ENCODE peak calls at places on chromosomes 7 and 10, in four cellular contexts. One of them, this sample, is unnamed. For H3K4me1, the result is how much of the 10 kb centered on the place peaks cover.

GRCh38 chr7:91603707-91604106 is 276.8 kb downstream of the MTERF1 start:
- DNase-seq in PC-9: no peak
- DNase-seq in stomach: no peak
- DNase-seq in Karpas-422: no peak
- DNase-seq in this sample: no peak

GRCh38 chr7:55367283-55367840 is 2.2 kb downstream of the LANCL2 start:
- DNase-seq in stomach: no peak
- DNase-seq in PC-9: no peak
- DNase-seq in Karpas-422: no peak
- DNase-seq in this sample: no peak

GRCh38 chr7:2131341-2131740 is 101.4 kb downstream of the MAD1L1 start:
- DNase-seq in stomach: no peak
- DNase-seq in Karpas-422: no peak
- DNase-seq in PC-9: no peak
- DNase-seq in this sample: no peak

GRCh38 chr10:22321831-22322662 is 1.1 kb downstream of the BMI1 start:
- DNase-seq in Karpas-422: peak
- DNase-seq in PC-9: peak
- DNase-seq in stomach: no peak
- DNase-seq in this sample: no peak

GRCh38 chr7:28623105-28623730 is 210.9 kb downstream of the CREB5 start:
- DNase-seq in PC-9: no peak
- DNase-seq in stomach: no peak
- DNase-seq in Karpas-422: no peak
- DNase-seq in this sample: no peak

GRCh38 chr10:127947206-127947605 is 40.3 kb downstream of the PTPRE start:
- DNase-seq in PC-9: no peak
- DNase-seq in stomach: no peak
- DNase-seq in Karpas-422: no peak
- DNase-seq in this sample: no peak

GRCh38 chr10:60032723-60033122 is 126.4 kb upstream of the CCDC6 start:
- DNase-seq in PC-9: peak
- DNase-seq in Karpas-422: peak
- DNase-seq in stomach: peak
- DNase-seq in this sample: no peak

GRCh38 chr7:22433710-22434460 is 66.1 kb downstream of the STEAP1B start:
- DNase-seq in Karpas-422: no peak
- DNase-seq in stomach: no peak
- DNase-seq in PC-9: peak
- DNase-seq in this sample: no peak

GRCh38 chr10:70984986-70985719 is 96.8 kb upstream of the PCBD1 start:
- DNase-seq in stomach: no peak
- DNase-seq in Karpas-422: no peak
- DNase-seq in PC-9: no peak
- DNase-seq in this sample: no peak

GRCh38 chr10:4243651-4244050 is 458.6 kb upstream of the KLF6 start:
- DNase-seq in stomach: no peak
- DNase-seq in PC-9: peak
- DNase-seq in Karpas-422: no peak
- DNase-seq in this sample: no peak

GRCh38 chr10:124648738-124649137 is 95.4 kb downstream of the FAM53B start:
- DNase-seq in Karpas-422: no peak
- DNase-seq in stomach: peak
- DNase-seq in PC-9: peak
- DNase-seq in this sample: peak

GRCh38 chr7:111855161-111855841 is 293.0 kb upstream of the IMMP2L start:
- DNase-seq in stomach: peak
- DNase-seq in Karpas-422: peak
- DNase-seq in PC-9: peak
- DNase-seq in this sample: no peak

GRCh38 chr10:114305521-114305925 is 66.5 kb downstream of the VWA2 start:
- DNase-seq in stomach: no peak
- DNase-seq in PC-9: no peak
- DNase-seq in Karpas-422: no peak
- DNase-seq in this sample: no peak

GRCh38 chr7:116630932-116631449 is 41.0 kb upstream of the MET start:
- DNase-seq in stomach: peak
- DNase-seq in PC-9: peak
- DNase-seq in Karpas-422: peak
- DNase-seq in this sample: no peak

GRCh38 chr10:23157691-23158369 is 34.3 kb upstream of the PTF1A start:
- DNase-seq in PC-9: no peak
- DNase-seq in Karpas-422: peak
- DNase-seq in stomach: no peak
- DNase-seq in this sample: no peak

GRCh38 chr10:102723989-102724388 is 9.6 kb downstream of the SFXN2 start:
- DNase-seq in PC-9: no peak
- DNase-seq in stomach: no peak
- DNase-seq in Karpas-422: no peak
- DNase-seq in this sample: no peak

GRCh38 chr10:78602201-78602917 is 466.4 kb upstream of the ZMIZ1 start:
- DNase-seq in PC-9: no peak
- DNase-seq in Karpas-422: no peak
- DNase-seq in stomach: no peak
- DNase-seq in this sample: no peak

GRCh38 chr7:134589491-134589941 is 40.6 kb downstream of the AKR1B15 start:
- DNase-seq in PC-9: peak
- DNase-seq in stomach: peak
- DNase-seq in Karpas-422: no peak
- DNase-seq in this sample: no peak

DNA sequence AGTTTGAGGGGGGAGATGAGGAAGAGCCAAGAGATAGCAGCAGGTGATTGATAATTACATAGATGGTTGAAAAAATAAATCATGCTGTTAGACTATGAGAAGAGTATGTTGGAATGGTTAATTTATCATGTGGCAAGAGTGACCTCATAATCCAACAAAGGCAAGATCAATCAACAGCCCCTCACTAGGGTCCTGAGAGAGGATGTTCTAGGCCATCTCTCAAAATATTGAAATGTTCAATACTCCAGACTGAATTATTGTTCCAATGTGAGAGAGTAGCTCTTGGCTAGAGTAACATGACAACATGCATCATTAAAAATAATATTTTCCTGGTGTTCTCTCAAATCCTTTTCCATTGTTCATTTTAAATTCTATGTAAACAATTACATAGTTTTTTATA is 67.9 kb downstream of the ADD3 start:
- DNase-seq in PC-9: no peak
- DNase-seq in Karpas-422: no peak
- DNase-seq in stomach: no peak
- DNase-seq in this sample: no peak
- H3K4me1 ChIP-seq in PC-9: under half
- H3K4me1 ChIP-seq in Karpas-422: under half
- H3K4me1 ChIP-seq in stomach: half or more
- H3K4me1 ChIP-seq in this sample: half or more

DNA sequence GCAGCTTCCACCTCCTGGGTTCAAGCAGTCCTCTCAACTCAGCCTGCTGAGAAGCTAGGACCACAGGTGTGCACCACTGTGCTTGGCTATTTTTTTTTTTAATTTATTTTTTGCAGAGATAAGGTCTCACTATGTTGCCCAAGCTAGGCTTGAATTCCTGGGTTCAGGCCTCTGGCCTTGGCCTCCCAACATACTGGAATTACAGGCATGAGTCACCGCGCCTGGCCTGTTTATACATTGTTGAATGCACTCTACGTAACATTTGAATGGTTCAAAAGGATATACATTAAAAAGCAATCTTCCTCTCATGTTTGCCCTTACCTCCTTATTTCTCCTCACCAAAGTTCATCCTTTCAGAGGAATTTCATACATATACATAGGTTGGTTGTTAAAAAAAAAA is 7.2 kb upstream of the SNX10 start:
- DNase-seq in stomach: no peak
- DNase-seq in Karpas-422: no peak
- DNase-seq in PC-9: no peak
- DNase-seq in this sample: no peak
- H3K27ac ChIP-seq in stomach: no peak
- H3K27ac ChIP-seq in Karpas-422: no peak
- H3K27ac ChIP-seq in PC-9: no peak
- H3K27ac ChIP-seq in this sample: no peak

DNA sequence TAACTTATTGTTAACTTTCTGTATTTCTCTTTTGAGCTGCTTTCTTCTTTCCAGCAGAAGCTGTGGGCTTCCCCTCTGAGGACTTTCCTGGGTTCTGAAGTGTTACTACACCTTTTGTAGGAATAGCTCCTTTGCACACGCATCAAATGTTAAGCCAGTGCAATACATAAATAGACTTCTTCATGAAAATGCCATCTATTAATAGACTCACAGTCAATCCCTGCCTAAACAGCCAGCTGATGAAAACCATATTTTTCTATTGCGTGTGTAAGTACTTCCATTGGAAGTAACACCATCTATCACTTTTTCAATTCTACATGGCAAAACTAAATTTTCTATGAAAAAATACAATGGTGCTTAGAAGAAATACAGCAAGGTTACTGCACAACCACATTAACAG is 1.4 kb downstream of the ABCB4 start:
- DNase-seq in Karpas-422: no peak
- DNase-seq in stomach: no peak
- DNase-seq in PC-9: no peak
- DNase-seq in this sample: no peak
- H3K4me3 ChIP-seq in Karpas-422: no peak
- H3K4me3 ChIP-seq in stomach: no peak
- H3K4me3 ChIP-seq in PC-9: no peak
- H3K4me3 ChIP-seq in this sample: no peak

GRCh38 chr7:130955560-130955919 is 221.5 kb upstream of the KLF14 start:
- DNase-seq in stomach: no peak
- DNase-seq in Karpas-422: no peak
- DNase-seq in PC-9: no peak
- DNase-seq in this sample: no peak

GRCh38 chr7:130957140-130957513 is 223.1 kb upstream of the KLF14 start:
- DNase-seq in PC-9: no peak
- DNase-seq in stomach: no peak
- DNase-seq in Karpas-422: peak
- DNase-seq in this sample: no peak

GRCh38 chr7:130956417-130957139 is 222.6 kb upstream of the KLF14 start:
- DNase-seq in Karpas-422: no peak
- DNase-seq in stomach: no peak
- DNase-seq in PC-9: no peak
- DNase-seq in this sample: no peak

GRCh38 chr7:130953193-130953592 is 219.2 kb upstream of the KLF14 start:
- DNase-seq in Karpas-422: no peak
- DNase-seq in stomach: no peak
- DNase-seq in PC-9: no peak
- DNase-seq in this sample: no peak

GRCh38 chr7:130954918-130955559 is 221.0 kb upstream of the KLF14 start:
- DNase-seq in Karpas-422: no peak
- DNase-seq in stomach: no peak
- DNase-seq in PC-9: no peak
- DNase-seq in this sample: no peak
- H3K4me1 ChIP-seq in Karpas-422: half or more
- H3K4me1 ChIP-seq in stomach: half or more
- H3K4me1 ChIP-seq in PC-9: under half
- H3K4me1 ChIP-seq in this sample: half or more

GRCh38 chr7:27173412-27174076 is 576 bp downstream of the HOXA10 start:
- DNase-seq in PC-9: no peak
- DNase-seq in stomach: peak
- DNase-seq in Karpas-422: no peak
- DNase-seq in this sample: no peak
- H3K27ac ChIP-seq in PC-9: no peak
- H3K27ac ChIP-seq in stomach: no peak
- H3K27ac ChIP-seq in Karpas-422: no peak
- H3K27ac ChIP-seq in this sample: no peak